ENCODE peak calls at places on chromosomes 5 and 9, in six cellular contexts. J is iPS-NIHi11, S is GM12878, W is neural crest cell, D is GM13976, H is NCI-H2081. G is an unnamed sample.

GRCh38 chr5:58452566-58453258 is 7.2 kb downstream of the PLK2 start:
- DNase-seq in J (no peak), D (no peak), W (no peak), H (no peak), S (no peak), G (no peak)

GRCh38 chr5:80399553-80400239 is 8.2 kb upstream of the ZFYVE16 start:
- DNase-seq in J (no peak), D (peak; percentile 32), S (peak; percentile 43), W (no peak), H (no peak), G (peak; percentile 46)

GRCh38 chr5:145918397-145918796 is 18.0 kb upstream of the SH3RF2 start:
- DNase-seq in S (no peak), J (no peak), W (no peak), D (no peak), H (no peak), G (no peak)

GRCh38 chr9:110173322-110173642 is 34.7 kb downstream of the C9orf152 start:
- DNase-seq in J (peak; percentile 48), D (no peak), H (no peak), S (no peak), W (no peak), G (no peak)

GRCh38 chr5:133664422-133664821 is 52.1 kb upstream of the FSTL4 start:
- DNase-seq in W (no peak), J (no peak), H (no peak), D (no peak), S (no peak), G (no peak)

GRCh38 chr9:85425153-85425611 is 316.6 kb downstream of the AGTPBP1 start:
- DNase-seq in D (peak; percentile 70), S (no peak), J (peak; percentile 91), W (peak; percentile 83), H (peak; percentile 79), G (peak; percentile 61)

GRCh38 chr9:110337727-110338522 is at the start of gene TXNDC8:
- DNase-seq in D (no peak), H (no peak), W (no peak), J (no peak), S (no peak), G (no peak)

GRCh38 chr9:2837915-2838314 is 6.0 kb downstream of the PUM3 start:
- DNase-seq in H (no peak), J (no peak), S (no peak), W (no peak), D (no peak), G (peak; percentile 7)

GRCh38 chr9:90891656-90892055 is 90.0 kb downstream of the SYK start:
- DNase-seq in J (no peak), H (peak; percentile 46), W (no peak), D (no peak), S (no peak), G (no peak)

G was measured in germinal center.